ENCODE peak calls at places on chromosome 7, in eight cellular contexts. One of them, this sample, is unnamed.

GRCh38 chr7:90666186-90666585 is 70.1 kb downstream of the CDK14 start:
- DNase-seq in posterior cingulate gyrus: no peak
- DNase-seq in mucosa of descending colon: no peak
- DNase-seq in mammary epithelial cell: no peak
- DNase-seq in effector CD4-positive, alpha-beta T cell: no peak
- DNase-seq in AG04450: peak
- DNase-seq in AG10803: no peak
- DNase-seq in endothelial cell: no peak
- DNase-seq in this sample: no peak

GRCh38 chr7:39761435-39761834 is 138.1 kb downstream of the RALA start:
- DNase-seq in mammary epithelial cell: peak
- DNase-seq in posterior cingulate gyrus: no peak
- DNase-seq in endothelial cell: no peak
- DNase-seq in effector CD4-positive, alpha-beta T cell: no peak
- DNase-seq in AG10803: no peak
- DNase-seq in mucosa of descending colon: no peak
- DNase-seq in AG04450: no peak
- DNase-seq in this sample: no peak

GRCh38 chr7:30698481-30698880 is 16.2 kb upstream of the CRHR2 start:
- DNase-seq in posterior cingulate gyrus: no peak
- DNase-seq in AG10803: no peak
- DNase-seq in AG04450: no peak
- DNase-seq in endothelial cell: no peak
- DNase-seq in effector CD4-positive, alpha-beta T cell: no peak
- DNase-seq in mucosa of descending colon: no peak
- DNase-seq in mammary epithelial cell: no peak
- DNase-seq in this sample: no peak

GRCh38 chr7:7617550-7617949 is 23.0 kb upstream of the UMAD1 start:
- DNase-seq in posterior cingulate gyrus: no peak
- DNase-seq in mucosa of descending colon: no peak
- DNase-seq in mammary epithelial cell: no peak
- DNase-seq in AG04450: no peak
- DNase-seq in effector CD4-positive, alpha-beta T cell: no peak
- DNase-seq in endothelial cell: no peak
- DNase-seq in AG10803: no peak
- DNase-seq in this sample: no peak

GRCh38 chr7:94067047-94067446 is 62.9 kb upstream of the BET1 start:
- DNase-seq in endothelial cell: no peak
- DNase-seq in mucosa of descending colon: no peak
- DNase-seq in mammary epithelial cell: peak
- DNase-seq in effector CD4-positive, alpha-beta T cell: no peak
- DNase-seq in AG04450: no peak
- DNase-seq in AG10803: no peak
- DNase-seq in posterior cingulate gyrus: no peak
- DNase-seq in this sample: no peak

GRCh38 chr7:81684513-81685262 is 85.2 kb downstream of the HGF start:
- DNase-seq in endothelial cell: no peak
- DNase-seq in mammary epithelial cell: peak
- DNase-seq in AG04450: peak
- DNase-seq in posterior cingulate gyrus: peak
- DNase-seq in AG10803: peak
- DNase-seq in effector CD4-positive, alpha-beta T cell: no peak
- DNase-seq in mucosa of descending colon: peak
- DNase-seq in this sample: peak

GRCh38 chr7:38703093-38703492 is 71.9 kb upstream of the AMPH start:
- DNase-seq in posterior cingulate gyrus: no peak
- DNase-seq in mammary epithelial cell: no peak
- DNase-seq in mucosa of descending colon: no peak
- DNase-seq in endothelial cell: no peak
- DNase-seq in AG04450: no peak
- DNase-seq in effector CD4-positive, alpha-beta T cell: no peak
- DNase-seq in AG10803: no peak
- DNase-seq in this sample: no peak

GRCh38 chr7:117036034-117036669 is 82.9 kb downstream of the ST7 start:
- DNase-seq in mucosa of descending colon: no peak
- DNase-seq in posterior cingulate gyrus: no peak
- DNase-seq in AG04450: no peak
- DNase-seq in AG10803: no peak
- DNase-seq in effector CD4-positive, alpha-beta T cell: no peak
- DNase-seq in mammary epithelial cell: no peak
- DNase-seq in endothelial cell: no peak
- DNase-seq in this sample: no peak

GRCh38 chr7:132390705-132391104 is 185.6 kb downstream of the PLXNA4 start:
- DNase-seq in effector CD4-positive, alpha-beta T cell: no peak
- DNase-seq in AG10803: peak
- DNase-seq in posterior cingulate gyrus: no peak
- DNase-seq in AG04450: peak
- DNase-seq in mucosa of descending colon: no peak
- DNase-seq in mammary epithelial cell: no peak
- DNase-seq in endothelial cell: no peak
- DNase-seq in this sample: no peak

GRCh38 chr7:12653127-12653917 is 34.1 kb upstream of the ARL4A start:
- DNase-seq in effector CD4-positive, alpha-beta T cell: no peak
- DNase-seq in endothelial cell: no peak
- DNase-seq in mucosa of descending colon: no peak
- DNase-seq in AG10803: no peak
- DNase-seq in mammary epithelial cell: no peak
- DNase-seq in posterior cingulate gyrus: no peak
- DNase-seq in AG04450: no peak
- DNase-seq in this sample: no peak

GRCh38 chr7:44275829-44276570 is 49.4 kb downstream of the CAMK2B start:
- DNase-seq in effector CD4-positive, alpha-beta T cell: no peak
- DNase-seq in posterior cingulate gyrus: peak
- DNase-seq in AG04450: no peak
- DNase-seq in mammary epithelial cell: no peak
- DNase-seq in mucosa of descending colon: no peak
- DNase-seq in AG10803: no peak
- DNase-seq in endothelial cell: peak
- DNase-seq in this sample: peak

GRCh38 chr7:99121496-99122021 is 22.3 kb downstream of the SMURF1 start:
- DNase-seq in mucosa of descending colon: no peak
- DNase-seq in posterior cingulate gyrus: peak
- DNase-seq in endothelial cell: no peak
- DNase-seq in effector CD4-positive, alpha-beta T cell: no peak
- DNase-seq in AG04450: no peak
- DNase-seq in AG10803: peak
- DNase-seq in mammary epithelial cell: no peak
- DNase-seq in this sample: no peak

GRCh38 chr7:368651-369475 is 78.9 kb downstream of the FOXL3 start:
- DNase-seq in posterior cingulate gyrus: no peak
- DNase-seq in mucosa of descending colon: peak
- DNase-seq in endothelial cell: no peak
- DNase-seq in mammary epithelial cell: peak
- DNase-seq in AG10803: no peak
- DNase-seq in effector CD4-positive, alpha-beta T cell: no peak
- DNase-seq in AG04450: no peak
- DNase-seq in this sample: peak

GRCh38 chr7:148708026-148708685 is 9.5 kb downstream of the CUL1 start:
- DNase-seq in endothelial cell: no peak
- DNase-seq in mammary epithelial cell: no peak
- DNase-seq in posterior cingulate gyrus: no peak
- DNase-seq in mucosa of descending colon: no peak
- DNase-seq in AG10803: no peak
- DNase-seq in effector CD4-positive, alpha-beta T cell: no peak
- DNase-seq in AG04450: no peak
- DNase-seq in this sample: no peak

GRCh38 chr7:129150199-129150996 is 5.9 kb downstream of the TSPAN33 start:
- DNase-seq in AG10803: no peak
- DNase-seq in endothelial cell: no peak
- DNase-seq in posterior cingulate gyrus: no peak
- DNase-seq in mucosa of descending colon: no peak
- DNase-seq in effector CD4-positive, alpha-beta T cell: no peak
- DNase-seq in mammary epithelial cell: no peak
- DNase-seq in AG04450: no peak
- DNase-seq in this sample: no peak

GRCh38 chr7:70114854-70115253 is 516.6 kb downstream of the AUTS2 start:
- DNase-seq in mammary epithelial cell: no peak
- DNase-seq in mucosa of descending colon: no peak
- DNase-seq in posterior cingulate gyrus: no peak
- DNase-seq in AG04450: no peak
- DNase-seq in effector CD4-positive, alpha-beta T cell: no peak
- DNase-seq in endothelial cell: no peak
- DNase-seq in AG10803: peak
- DNase-seq in this sample: no peak

GRCh38 chr7:74097937-74098614 is 14.5 kb downstream of the LIMK1 start:
- DNase-seq in endothelial cell: no peak
- DNase-seq in effector CD4-positive, alpha-beta T cell: no peak
- DNase-seq in AG04450: peak
- DNase-seq in posterior cingulate gyrus: no peak
- DNase-seq in mammary epithelial cell: peak
- DNase-seq in mucosa of descending colon: no peak
- DNase-seq in AG10803: peak
- DNase-seq in this sample: peak

GRCh38 chr7:30285531-30286284 is 1.3 kb downstream of the ZNRF2 start:
- DNase-seq in endothelial cell: peak
- DNase-seq in mammary epithelial cell: peak
- DNase-seq in effector CD4-positive, alpha-beta T cell: peak
- DNase-seq in mucosa of descending colon: peak
- DNase-seq in AG04450: no peak
- DNase-seq in posterior cingulate gyrus: no peak
- DNase-seq in AG10803: peak
- DNase-seq in this sample: peak

GRCh38 chr7:48154792-48155413 is 16.4 kb upstream of the ABCA13 start:
- DNase-seq in AG04450: no peak
- DNase-seq in endothelial cell: peak
- DNase-seq in AG10803: peak
- DNase-seq in effector CD4-positive, alpha-beta T cell: peak
- DNase-seq in posterior cingulate gyrus: no peak
- DNase-seq in mucosa of descending colon: peak
- DNase-seq in mammary epithelial cell: peak
- DNase-seq in this sample: no peak

GRCh38 chr7:44289341-44290249 is 35.8 kb downstream of the CAMK2B start:
- DNase-seq in mammary epithelial cell: no peak
- DNase-seq in AG10803: no peak
- DNase-seq in posterior cingulate gyrus: no peak
- DNase-seq in AG04450: no peak
- DNase-seq in effector CD4-positive, alpha-beta T cell: no peak
- DNase-seq in endothelial cell: no peak
- DNase-seq in mucosa of descending colon: peak
- DNase-seq in this sample: no peak

GRCh38 chr7:27516415-27516814 is 146.3 kb downstream of the HIBADH start:
- DNase-seq in posterior cingulate gyrus: no peak
- DNase-seq in AG10803: no peak
- DNase-seq in mammary epithelial cell: no peak
- DNase-seq in endothelial cell: no peak
- DNase-seq in effector CD4-positive, alpha-beta T cell: no peak
- DNase-seq in mucosa of descending colon: no peak
- DNase-seq in AG04450: no peak
- DNase-seq in this sample: no peak

GRCh38 chr7:45681596-45682357 is 107.6 kb downstream of the ADCY1 start:
- DNase-seq in AG10803: no peak
- DNase-seq in effector CD4-positive, alpha-beta T cell: no peak
- DNase-seq in mammary epithelial cell: no peak
- DNase-seq in posterior cingulate gyrus: no peak
- DNase-seq in AG04450: no peak
- DNase-seq in mucosa of descending colon: peak
- DNase-seq in endothelial cell: no peak
- DNase-seq in this sample: no peak

GRCh38 chr7:91351374-91351773 is 87.1 kb downstream of the FZD1 start:
- DNase-seq in AG04450: peak
- DNase-seq in endothelial cell: no peak
- DNase-seq in effector CD4-positive, alpha-beta T cell: no peak
- DNase-seq in mammary epithelial cell: peak
- DNase-seq in mucosa of descending colon: no peak
- DNase-seq in posterior cingulate gyrus: no peak
- DNase-seq in AG10803: no peak
- DNase-seq in this sample: no peak

GRCh38 chr7:64951250-64951848 is 39.5 kb downstream of the ZNF117 start:
- DNase-seq in posterior cingulate gyrus: no peak
- DNase-seq in AG10803: peak
- DNase-seq in AG04450: peak
- DNase-seq in mucosa of descending colon: no peak
- DNase-seq in effector CD4-positive, alpha-beta T cell: no peak
- DNase-seq in mammary epithelial cell: peak
- DNase-seq in endothelial cell: no peak
- DNase-seq in this sample: no peak

This sample was measured in psoas muscle.